ENCODE peak calls at places on chromosomes 4 and X, in nine cellular contexts. One of them, this sample, is unnamed.

GRCh38 chr4:8278009-8278395 is 8.4 kb downstream of the HTRA3 start:
- DNase-seq in NCI-H524 treated with DMSO at 0.1 percent for 48 hours: no peak
- DNase-seq in nephron progenitor cell: no peak
- DNase-seq in activated CD4-positive, alpha-beta T cell treated with anti-CD3 and anti-CD28 coated beads, Interleukin-2, amount 10 ng/mL, durations not matched to agents 7 days and 5 days: no peak
- DNase-seq in NCI-H2171 treated with DMSO at 0.1 percent for 48 hours: no peak
- DNase-seq in GM13977: no peak
- DNase-seq in fibroblast of mammary gland: peak; percentile 42
- DNase-seq in naive thymus-derived CD4-positive, alpha-beta T cell: no peak
- DNase-seq in lower lobe of right lung: no peak
- DNase-seq in this sample: peak; percentile 43

GRCh38 chrX:149691794-149692193 is 20.1 kb upstream of the MAGEA11 start:
- DNase-seq in NCI-H524 treated with DMSO at 0.1 percent for 48 hours: no peak
- DNase-seq in nephron progenitor cell: no peak
- DNase-seq in activated CD4-positive, alpha-beta T cell treated with anti-CD3 and anti-CD28 coated beads, Interleukin-2, amount 10 ng/mL, durations not matched to agents 7 days and 5 days: no peak
- DNase-seq in NCI-H2171 treated with DMSO at 0.1 percent for 48 hours: no peak
- DNase-seq in GM13977: no peak
- DNase-seq in fibroblast of mammary gland: no peak
- DNase-seq in naive thymus-derived CD4-positive, alpha-beta T cell: no peak
- DNase-seq in lower lobe of right lung: no peak
- DNase-seq in this sample: no peak

GRCh38 chr4:72394264-72394663 is 174.8 kb downstream of the ADAMTS3 start:
- DNase-seq in NCI-H524 treated with DMSO at 0.1 percent for 48 hours: no peak
- DNase-seq in nephron progenitor cell: no peak
- DNase-seq in activated CD4-positive, alpha-beta T cell treated with anti-CD3 and anti-CD28 coated beads, Interleukin-2, amount 10 ng/mL, durations not matched to agents 7 days and 5 days: no peak
- DNase-seq in NCI-H2171 treated with DMSO at 0.1 percent for 48 hours: no peak
- DNase-seq in GM13977: no peak
- DNase-seq in fibroblast of mammary gland: peak; percentile 40
- DNase-seq in naive thymus-derived CD4-positive, alpha-beta T cell: no peak
- DNase-seq in lower lobe of right lung: no peak
- DNase-seq in this sample: no peak

GRCh38 chr4:53706422-53707032 is 115.2 kb upstream of the LNX1 start:
- DNase-seq in NCI-H524 treated with DMSO at 0.1 percent for 48 hours: no peak
- DNase-seq in nephron progenitor cell: peak; percentile 12
- DNase-seq in activated CD4-positive, alpha-beta T cell treated with anti-CD3 and anti-CD28 coated beads, Interleukin-2, amount 10 ng/mL, durations not matched to agents 7 days and 5 days: no peak
- DNase-seq in NCI-H2171 treated with DMSO at 0.1 percent for 48 hours: peak; percentile 1
- DNase-seq in GM13977: peak; percentile 44
- DNase-seq in fibroblast of mammary gland: peak; percentile 83
- DNase-seq in naive thymus-derived CD4-positive, alpha-beta T cell: no peak
- DNase-seq in lower lobe of right lung: no peak
- DNase-seq in this sample: no peak

GRCh38 chr4:118326585-118326984 is 26.2 kb downstream of the PRSS12 start:
- DNase-seq in NCI-H524 treated with DMSO at 0.1 percent for 48 hours: no peak
- DNase-seq in nephron progenitor cell: no peak
- DNase-seq in activated CD4-positive, alpha-beta T cell treated with anti-CD3 and anti-CD28 coated beads, Interleukin-2, amount 10 ng/mL, durations not matched to agents 7 days and 5 days: no peak
- DNase-seq in NCI-H2171 treated with DMSO at 0.1 percent for 48 hours: no peak
- DNase-seq in GM13977: no peak
- DNase-seq in fibroblast of mammary gland: no peak
- DNase-seq in naive thymus-derived CD4-positive, alpha-beta T cell: no peak
- DNase-seq in lower lobe of right lung: no peak
- DNase-seq in this sample: no peak

GRCh38 chrX:81120936-81121351 is 80.8 kb downstream of the HMGN5 start:
- DNase-seq in NCI-H524 treated with DMSO at 0.1 percent for 48 hours: no peak
- DNase-seq in nephron progenitor cell: peak; percentile 47
- DNase-seq in activated CD4-positive, alpha-beta T cell treated with anti-CD3 and anti-CD28 coated beads, Interleukin-2, amount 10 ng/mL, durations not matched to agents 7 days and 5 days: peak; percentile 46
- DNase-seq in NCI-H2171 treated with DMSO at 0.1 percent for 48 hours: peak; percentile 18
- DNase-seq in GM13977: peak; percentile 10
- DNase-seq in fibroblast of mammary gland: peak; percentile 59
- DNase-seq in naive thymus-derived CD4-positive, alpha-beta T cell: peak; percentile 34
- DNase-seq in lower lobe of right lung: peak; percentile 43
- DNase-seq in this sample: no peak

GRCh38 chrX:1165535-1166196 is 46.8 kb downstream of the CRLF2 start:
- DNase-seq in NCI-H524 treated with DMSO at 0.1 percent for 48 hours: no peak
- DNase-seq in nephron progenitor cell: peak; percentile 18
- DNase-seq in activated CD4-positive, alpha-beta T cell treated with anti-CD3 and anti-CD28 coated beads, Interleukin-2, amount 10 ng/mL, durations not matched to agents 7 days and 5 days: peak; percentile 37
- DNase-seq in NCI-H2171 treated with DMSO at 0.1 percent for 48 hours: no peak
- DNase-seq in GM13977: peak; percentile 35
- DNase-seq in fibroblast of mammary gland: no peak
- DNase-seq in naive thymus-derived CD4-positive, alpha-beta T cell: no peak
- DNase-seq in lower lobe of right lung: no peak
- DNase-seq in this sample: no peak

GRCh38 chr4:174474457-174475075 is 47.7 kb downstream of the HPGD start:
- DNase-seq in NCI-H524 treated with DMSO at 0.1 percent for 48 hours: no peak
- DNase-seq in nephron progenitor cell: peak; percentile 16
- DNase-seq in activated CD4-positive, alpha-beta T cell treated with anti-CD3 and anti-CD28 coated beads, Interleukin-2, amount 10 ng/mL, durations not matched to agents 7 days and 5 days: no peak
- DNase-seq in NCI-H2171 treated with DMSO at 0.1 percent for 48 hours: no peak
- DNase-seq in GM13977: no peak
- DNase-seq in fibroblast of mammary gland: no peak
- DNase-seq in naive thymus-derived CD4-positive, alpha-beta T cell: no peak
- DNase-seq in lower lobe of right lung: no peak
- DNase-seq in this sample: no peak

GRCh38 chr4:103498161-103499070 is 221.4 kb downstream of the TACR3 start:
- DNase-seq in NCI-H524 treated with DMSO at 0.1 percent for 48 hours: no peak
- DNase-seq in nephron progenitor cell: no peak
- DNase-seq in activated CD4-positive, alpha-beta T cell treated with anti-CD3 and anti-CD28 coated beads, Interleukin-2, amount 10 ng/mL, durations not matched to agents 7 days and 5 days: no peak
- DNase-seq in NCI-H2171 treated with DMSO at 0.1 percent for 48 hours: no peak
- DNase-seq in GM13977: peak; percentile 38
- DNase-seq in fibroblast of mammary gland: peak; percentile 95
- DNase-seq in naive thymus-derived CD4-positive, alpha-beta T cell: no peak
- DNase-seq in lower lobe of right lung: no peak
- DNase-seq in this sample: no peak

GRCh38 chr4:85477538-85477937 is 2.6 kb downstream of the ARHGAP24 start:
- DNase-seq in NCI-H524 treated with DMSO at 0.1 percent for 48 hours: no peak
- DNase-seq in nephron progenitor cell: no peak
- DNase-seq in activated CD4-positive, alpha-beta T cell treated with anti-CD3 and anti-CD28 coated beads, Interleukin-2, amount 10 ng/mL, durations not matched to agents 7 days and 5 days: no peak
- DNase-seq in NCI-H2171 treated with DMSO at 0.1 percent for 48 hours: no peak
- DNase-seq in GM13977: no peak
- DNase-seq in fibroblast of mammary gland: peak; percentile 47
- DNase-seq in naive thymus-derived CD4-positive, alpha-beta T cell: no peak
- DNase-seq in lower lobe of right lung: no peak
- DNase-seq in this sample: no peak

GRCh38 chr4:108377021-108377420 is 208.3 kb upstream of the LEF1 start:
- DNase-seq in NCI-H524 treated with DMSO at 0.1 percent for 48 hours: no peak
- DNase-seq in nephron progenitor cell: no peak
- DNase-seq in activated CD4-positive, alpha-beta T cell treated with anti-CD3 and anti-CD28 coated beads, Interleukin-2, amount 10 ng/mL, durations not matched to agents 7 days and 5 days: no peak
- DNase-seq in NCI-H2171 treated with DMSO at 0.1 percent for 48 hours: no peak
- DNase-seq in GM13977: no peak
- DNase-seq in fibroblast of mammary gland: no peak
- DNase-seq in naive thymus-derived CD4-positive, alpha-beta T cell: no peak
- DNase-seq in lower lobe of right lung: no peak
- DNase-seq in this sample: no peak

GRCh38 chr4:40121515-40121914 is 64.9 kb downstream of the N4BP2 start:
- DNase-seq in NCI-H524 treated with DMSO at 0.1 percent for 48 hours: no peak
- DNase-seq in nephron progenitor cell: no peak
- DNase-seq in activated CD4-positive, alpha-beta T cell treated with anti-CD3 and anti-CD28 coated beads, Interleukin-2, amount 10 ng/mL, durations not matched to agents 7 days and 5 days: no peak
- DNase-seq in NCI-H2171 treated with DMSO at 0.1 percent for 48 hours: no peak
- DNase-seq in GM13977: no peak
- DNase-seq in fibroblast of mammary gland: peak; percentile 88
- DNase-seq in naive thymus-derived CD4-positive, alpha-beta T cell: no peak
- DNase-seq in lower lobe of right lung: no peak
- DNase-seq in this sample: no peak

This sample was measured in Right ventricle myocardium superior.